ENCODE peak calls at places on chromosomes 13 and 19, in eight cellular contexts. O, N, G, X, I, E, V and C are unnamed samples.
A peak's percentile ranks its signal among the peaks of the same experiment; 100 is the strongest.

GRCh38 chr13:37270206-37271001 is 164.9 kb upstream of the CSNK1A1L start:
- DNase-seq in G (peak; percentile 5), V (no peak), X (no peak), I (no peak), N (no peak), O (no peak), E (no peak), C (no peak)

GRCh38 chr13:90867336-90867683 is 480.2 kb upstream of the MIR17HG start:
- DNase-seq in N (peak; percentile 21), I (peak; percentile 38), O (peak; percentile 63), X (peak; percentile 38), G (peak; percentile 90), E (peak; percentile 48), V (peak; percentile 82), C (peak; percentile 32)

GRCh38 chr19:29378543-29379105 is 147.2 kb upstream of the VSTM2B start:
- DNase-seq in N (peak; percentile 3), I (no peak), E (no peak), O (no peak), X (no peak), V (no peak), G (no peak), C (no peak)

GRCh38 chr13:94028234-94029145 is 451.0 kb downstream of the DCT start:
- DNase-seq in X (no peak), O (no peak), N (no peak), E (no peak), I (no peak), V (no peak), G (no peak), C (no peak)

GRCh38 chr19:13017306-13018036 is 22.2 kb downstream of the NFIX start:
- DNase-seq in X (no peak), E (no peak), V (no peak), O (no peak), I (no peak), N (no peak), G (no peak), C (no peak)

GRCh38 chr13:27362064-27362751 is 62.2 kb upstream of the GTF3A start:
- DNase-seq in N (peak; percentile 73), X (peak; percentile 42), I (peak; percentile 73), G (peak; percentile 86), V (peak; percentile 79), E (peak; percentile 77), O (peak; percentile 92), C (no peak)

GRCh38 chr13:44436589-44437337 is 63.1 kb downstream of the SERP2 start:
- DNase-seq in X (peak; percentile 85), N (peak; percentile 94), V (peak; percentile 66), O (peak; percentile 97), I (peak; percentile 98), E (peak; percentile 84), G (peak; percentile 97), C (peak; percentile 79)

GRCh38 chr13:45527699-45528462 is 63.1 kb downstream of the COG3 start:
- DNase-seq in N (no peak), I (no peak), G (no peak), O (no peak), E (no peak), X (no peak), V (no peak), C (no peak)

GRCh38 chr19:6459356-6460098 is at the start of gene SLC25A23:
- DNase-seq in O (peak; percentile 83), V (peak; percentile 88), G (peak; percentile 85), X (no peak), I (peak; percentile 54), E (peak; percentile 82), N (peak; percentile 38), C (peak; percentile 33)

GRCh38 chr19:44737238-44738160 is 11.0 kb upstream of the BCL3 start:
- DNase-seq in E (no peak), V (no peak), X (no peak), O (peak; percentile 10), I (no peak), G (peak; percentile 80), N (no peak), C (no peak)

GRCh38 chr13:95113601-95114000 is 187.7 kb downstream of the ABCC4 start:
- DNase-seq in G (no peak), X (no peak), V (no peak), I (no peak), E (no peak), N (no peak), O (no peak), C (no peak)

GRCh38 chr19:33624586-33625153 is 2.9 kb downstream of the CHST8 start:
- DNase-seq in V (no peak), E (no peak), X (no peak), N (no peak), G (no peak), I (no peak), O (no peak), C (no peak)

GRCh38 chr13:41588899-41589298 is 131.5 kb downstream of the RGCC start:
- DNase-seq in E (no peak), N (no peak), V (no peak), X (peak; percentile 85), I (no peak), O (no peak), G (peak; percentile 74), C (no peak)

GRCh38 chr19:39828015-39828633 is 5.8 kb downstream of the DYRK1B start:
- DNase-seq in I (no peak), G (no peak), X (no peak), N (no peak), O (peak; percentile 38), E (no peak), V (no peak), C (no peak)

GRCh38 chr19:48196321-48196761 is 25.9 kb downstream of the ZSWIM9 start:
- DNase-seq in I (no peak), V (no peak), E (no peak), O (no peak), G (peak; percentile 34), X (no peak), N (peak; percentile 14), C (no peak)

GRCh38 chr13:40432018-40432978 is 234.1 kb downstream of the FOXO1 start:
- DNase-seq in X (no peak), N (no peak), E (no peak), I (no peak), G (no peak), V (peak; percentile 96), O (no peak), C (no peak)

GRCh38 chr13:32243695-32244094 is 71.5 kb downstream of the ZAR1L start:
- DNase-seq in I (no peak), G (no peak), N (no peak), O (no peak), X (no peak), E (no peak), V (no peak), C (no peak)

GRCh38 chr13:32829676-32830091 is 186.5 kb upstream of the KL start:
- DNase-seq in N (no peak), G (peak; percentile 9), E (no peak), V (no peak), O (no peak), X (no peak), I (no peak), C (no peak)

GRCh38 chr13:50911051-50911690 is 1.6 kb downstream of the RNASEH2B start:
- DNase-seq in E (peak; percentile 40), O (no peak), G (peak; percentile 13), V (peak; percentile 68), X (no peak), I (no peak), N (no peak), C (no peak)

GRCh38 chr19:18488403-18488723 is 33.5 kb downstream of the ELL start:
- DNase-seq in E (no peak), G (peak; percentile 34), I (no peak), N (no peak), O (no peak), X (no peak), V (no peak), C (no peak)

GRCh38 chr13:112245959-112246358 is 130.2 kb upstream of the SPACA7 start:
- DNase-seq in O (no peak), G (no peak), X (no peak), E (no peak), V (no peak), I (no peak), N (no peak), C (no peak)

GRCh38 chr13:71877280-71877653 is 10.3 kb upstream of the DACH1 start:
- DNase-seq in X (no peak), O (no peak), N (no peak), I (no peak), V (no peak), E (no peak), G (no peak), C (no peak)
- H3K4me3 ChIP-seq in X (no peak overlapping the region), O (no peak overlapping the region), N (no peak overlapping the region), I (no peak overlapping the region), V (no peak overlapping the region), E (no peak overlapping the region), G (no peak overlapping the region), C (no peak overlapping the region)

DNA sequence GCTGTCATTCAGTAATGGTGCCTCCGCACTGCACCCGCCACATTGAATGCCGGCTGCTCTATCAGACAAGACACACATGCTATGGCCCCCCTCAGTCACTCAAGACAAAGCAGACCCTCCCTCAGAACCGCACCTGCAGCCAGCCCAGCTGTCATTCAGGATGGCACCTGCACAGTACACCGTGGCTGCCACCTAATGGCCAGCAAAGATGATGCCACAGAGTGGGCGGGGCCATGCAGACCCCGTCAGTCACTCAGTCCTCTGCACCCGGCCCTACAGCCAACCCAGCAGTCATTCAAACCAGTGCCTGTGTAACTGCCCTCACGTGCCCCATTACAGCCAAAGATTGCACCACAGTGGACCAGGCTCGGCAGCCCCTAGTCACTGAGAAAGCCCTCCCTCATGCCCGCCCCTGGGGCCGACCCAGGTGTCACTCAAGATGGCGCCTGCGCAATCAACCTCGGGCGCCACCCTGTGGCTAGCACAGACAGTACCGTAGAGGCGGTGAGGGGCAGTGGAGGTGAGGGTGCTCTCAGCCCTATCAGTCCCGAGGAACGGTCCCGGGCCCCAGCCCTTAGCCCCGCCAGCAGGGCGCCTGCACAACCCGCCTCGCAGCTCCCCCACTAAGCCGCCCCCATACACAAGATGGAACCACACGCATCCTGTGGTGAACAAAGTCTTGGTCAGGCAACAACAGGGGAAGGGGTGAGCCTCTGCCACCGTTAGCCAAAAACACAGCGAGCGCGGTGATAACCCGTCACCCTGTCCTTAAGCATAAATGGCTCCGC is 2.4 kb downstream of the PEG3 start:
- DNase-seq in V (no peak), I (peak; percentile 59), O (peak; percentile 23), N (peak; percentile 67), X (no peak), G (peak; percentile 78), E (no peak), C (peak; percentile 17)
- TF ChIP-seq CTCF in V (no peak), I (peak; percentile 45), O (peak; percentile 26), N (peak; percentile 25), X (no peak), G (no peak), E (no peak), C (peak; percentile 30)

GRCh38 chr19:43634516-43634876 is 5.2 kb downstream of the CADM4 start:
- DNase-seq in V (no peak), I (no peak), O (no peak), E (no peak), X (no peak), N (peak; percentile 53), G (no peak), C (no peak)
- H3K4me3 ChIP-seq in V (peak overlapping the region; percentile 41), I (peak overlapping the region; percentile 16), O (peak overlapping the region; percentile 4), E (no peak overlapping the region), X (no peak overlapping the region), N (peak overlapping the region; percentile 58), G (no peak overlapping the region), C (peak overlapping the region; percentile 51)

DNA sequence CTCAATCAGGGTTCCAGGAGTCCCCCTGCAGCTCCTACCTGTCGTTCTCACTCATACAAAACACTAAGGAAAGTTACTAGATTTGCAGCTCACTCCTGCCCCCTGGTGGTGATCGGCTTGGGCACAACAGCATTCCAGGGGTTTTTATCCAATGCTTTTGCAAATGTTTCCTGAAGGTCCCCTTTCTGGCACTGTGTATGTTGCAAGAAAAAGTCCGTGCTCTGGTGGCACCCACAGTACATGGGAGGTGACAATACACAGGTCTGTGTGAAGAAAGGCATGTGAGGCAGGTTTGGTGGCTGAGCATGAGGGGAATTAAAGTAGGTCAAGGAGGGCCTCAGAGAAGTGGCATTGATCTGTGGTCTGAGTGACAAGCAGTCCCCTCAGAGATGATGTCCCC is 8.6 kb upstream of the TYK2 start:
- DNase-seq in N (peak; percentile 79), E (peak; percentile 82), G (peak; percentile 85), O (peak; percentile 93), I (peak; percentile 81), V (peak; percentile 79), X (peak; percentile 66), C (no peak)
- TF ChIP-seq CTCF in N (peak; percentile 95), E (peak; percentile 100), G (peak; percentile 94), O (peak; percentile 91), I (peak; percentile 96), V (peak; percentile 99), X (peak; percentile 97), C (peak; percentile 98)